ENCODE peak calls at places on chromosomes 7 and 10, in four cellular contexts. One of them, this sample, is unnamed.

GRCh38 chr10:16957038-16957437 is 139.8 kb upstream of the RSU1 start:
- DNase-seq in DND-41: no peak
- DNase-seq in uterus: no peak
- DNase-seq in brain microvascular endothelial cell: no peak
- DNase-seq in this sample: no peak

GRCh38 chr7:85535974-85536729 is 349.3 kb upstream of the SEMA3D start:
- DNase-seq in uterus: no peak
- DNase-seq in brain microvascular endothelial cell: no peak
- DNase-seq in DND-41: no peak
- DNase-seq in this sample: no peak

GRCh38 chr7:103799298-103799697 is 190.2 kb downstream of the RELN start:
- DNase-seq in brain microvascular endothelial cell: no peak
- DNase-seq in DND-41: no peak
- DNase-seq in uterus: no peak
- DNase-seq in this sample: no peak

GRCh38 chr10:106577266-106577665 is 587.2 kb downstream of the SORCS1 start:
- DNase-seq in uterus: no peak
- DNase-seq in brain microvascular endothelial cell: peak; percentile 31
- DNase-seq in DND-41: no peak
- DNase-seq in this sample: peak; percentile 25

GRCh38 chr10:47403401-47404318 is 19.6 kb upstream of the ZNF488 start:
- DNase-seq in brain microvascular endothelial cell: no peak
- DNase-seq in uterus: no peak
- DNase-seq in DND-41: no peak
- DNase-seq in this sample: no peak

GRCh38 chr10:123044391-123044790 is 35.6 kb downstream of the ACADSB start:
- DNase-seq in uterus: no peak
- DNase-seq in DND-41: no peak
- DNase-seq in brain microvascular endothelial cell: no peak
- DNase-seq in this sample: no peak

GRCh38 chr10:96765406-96766240 is 45.3 kb upstream of the PIK3AP1 start:
- DNase-seq in DND-41: peak; percentile 72
- DNase-seq in uterus: peak; percentile 20
- DNase-seq in brain microvascular endothelial cell: peak; percentile 59
- DNase-seq in this sample: peak; percentile 81

GRCh38 chr10:109835257-109835656 is 88.1 kb downstream of the XPNPEP1 start:
- DNase-seq in DND-41: no peak
- DNase-seq in brain microvascular endothelial cell: no peak
- DNase-seq in uterus: peak; percentile 31
- DNase-seq in this sample: no peak

GRCh38 chr10:67242531-67242930 is 316.7 kb downstream of the LRRTM3 start:
- DNase-seq in DND-41: no peak
- DNase-seq in uterus: no peak
- DNase-seq in brain microvascular endothelial cell: no peak
- DNase-seq in this sample: no peak

GRCh38 chr7:101575168-101575567 is 53.9 kb downstream of the MYL10 start:
- DNase-seq in DND-41: no peak
- DNase-seq in brain microvascular endothelial cell: no peak
- DNase-seq in uterus: no peak
- DNase-seq in this sample: no peak

GRCh38 chr10:102714621-102715455 is at the start of gene SFXN2:
- DNase-seq in brain microvascular endothelial cell: no peak
- DNase-seq in uterus: no peak
- DNase-seq in DND-41: peak; percentile 56
- DNase-seq in this sample: peak; percentile 70

GRCh38 chr10:121774813-121775212 is 153.0 kb downstream of the ATE1 start:
- DNase-seq in DND-41: no peak
- DNase-seq in uterus: no peak
- DNase-seq in brain microvascular endothelial cell: no peak
- DNase-seq in this sample: no peak

GRCh38 chr7:35993663-35994622 is 159.1 kb upstream of the EEPD1 start:
- DNase-seq in DND-41: no peak
- DNase-seq in uterus: no peak
- DNase-seq in brain microvascular endothelial cell: peak; percentile 47
- DNase-seq in this sample: no peak

GRCh38 chr10:3866347-3866746 is 81.3 kb upstream of the KLF6 start:
- DNase-seq in uterus: no peak
- DNase-seq in DND-41: no peak
- DNase-seq in brain microvascular endothelial cell: no peak
- DNase-seq in this sample: peak; percentile 46

GRCh38 chr7:142956951-142957623 is 5.1 kb downstream of the KEL start:
- DNase-seq in DND-41: no peak
- DNase-seq in uterus: no peak
- DNase-seq in brain microvascular endothelial cell: peak; percentile 5
- DNase-seq in this sample: no peak

GRCh38 chr7:128164061-128164954 is 76.8 kb upstream of the LEP start:
- DNase-seq in DND-41: no peak
- DNase-seq in brain microvascular endothelial cell: peak; percentile 83
- DNase-seq in uterus: no peak
- DNase-seq in this sample: no peak

GRCh38 chr10:108789911-108790310 is 1133.4 kb downstream of the XPNPEP1 start:
- DNase-seq in uterus: no peak
- DNase-seq in DND-41: no peak
- DNase-seq in brain microvascular endothelial cell: no peak
- DNase-seq in this sample: peak; percentile 38

GRCh38 chr10:117272195-117273076 is 31.5 kb downstream of the SLC18A2 start:
- DNase-seq in brain microvascular endothelial cell: no peak
- DNase-seq in uterus: no peak
- DNase-seq in DND-41: no peak
- DNase-seq in this sample: no peak

GRCh38 chr10:91349381-91349780 is 60.8 kb upstream of the HECTD2 start:
- DNase-seq in uterus: no peak
- DNase-seq in brain microvascular endothelial cell: peak; percentile 94
- DNase-seq in DND-41: no peak
- DNase-seq in this sample: no peak

GRCh38 chr7:8228068-8228467 is 33.9 kb downstream of the ICA1 start:
- DNase-seq in uterus: no peak
- DNase-seq in brain microvascular endothelial cell: no peak
- DNase-seq in DND-41: no peak
- DNase-seq in this sample: no peak

GRCh38 chr10:17026686-17027485 is 102.7 kb downstream of the CUBN start:
- DNase-seq in DND-41: no peak
- DNase-seq in uterus: no peak
- DNase-seq in brain microvascular endothelial cell: peak; percentile 80
- DNase-seq in this sample: peak; percentile 77

GRCh38 chr10:4111593-4111992 is 326.6 kb upstream of the KLF6 start:
- DNase-seq in DND-41: no peak
- DNase-seq in brain microvascular endothelial cell: no peak
- DNase-seq in uterus: no peak
- DNase-seq in this sample: no peak

GRCh38 chr7:129436335-129436923 is 2.2 kb downstream of the STRIP2 start:
- DNase-seq in uterus: no peak
- DNase-seq in DND-41: no peak
- DNase-seq in brain microvascular endothelial cell: no peak
- DNase-seq in this sample: no peak

GRCh38 chr7:87507446-87507845 is 32.0 kb upstream of the ABCB4 start:
- DNase-seq in brain microvascular endothelial cell: no peak
- DNase-seq in DND-41: no peak
- DNase-seq in uterus: no peak
- DNase-seq in this sample: no peak

GRCh38 chr10:96491303-96491702 is 22.4 kb downstream of the TLL2 start:
- DNase-seq in DND-41: no peak
- DNase-seq in brain microvascular endothelial cell: no peak
- DNase-seq in uterus: no peak
- DNase-seq in this sample: no peak

GRCh38 chr7:115085421-115085820 is 163.5 kb downstream of the MDFIC start:
- DNase-seq in uterus: no peak
- DNase-seq in brain microvascular endothelial cell: no peak
- DNase-seq in DND-41: no peak
- DNase-seq in this sample: no peak

GRCh38 chr10:117165557-117166419 is 27.7 kb upstream of the VAX1 start:
- DNase-seq in uterus: no peak
- DNase-seq in brain microvascular endothelial cell: peak; percentile 16
- DNase-seq in DND-41: no peak
- DNase-seq in this sample: no peak

GRCh38 chr10:81309041-81309552 is 565.9 kb upstream of the NRG3 start:
- DNase-seq in uterus: no peak
- DNase-seq in brain microvascular endothelial cell: no peak
- DNase-seq in DND-41: no peak
- DNase-seq in this sample: no peak

GRCh38 chr7:80277434-80278427 is 143.1 kb downstream of the GNAI1 start:
- DNase-seq in uterus: no peak
- DNase-seq in DND-41: no peak
- DNase-seq in brain microvascular endothelial cell: peak; percentile 28
- DNase-seq in this sample: no peak

GRCh38 chr10:118971876-118972275 is 57.6 kb upstream of the NANOS1 start:
- DNase-seq in brain microvascular endothelial cell: no peak
- DNase-seq in DND-41: no peak
- DNase-seq in uterus: no peak
- DNase-seq in this sample: no peak

GRCh38 chr7:31962246-31962645 is 108.0 kb downstream of the PDE1C start:
- DNase-seq in uterus: no peak
- DNase-seq in brain microvascular endothelial cell: no peak
- DNase-seq in DND-41: no peak
- DNase-seq in this sample: no peak

GRCh38 chr7:55516399-55516798 is 55.9 kb downstream of the VOPP1 start:
- DNase-seq in uterus: no peak
- DNase-seq in brain microvascular endothelial cell: no peak
- DNase-seq in DND-41: no peak
- DNase-seq in this sample: peak; percentile 53

GRCh38 chr7:55518836-55519235 is 53.5 kb downstream of the VOPP1 start:
- DNase-seq in uterus: no peak
- DNase-seq in brain microvascular endothelial cell: no peak
- DNase-seq in DND-41: no peak
- DNase-seq in this sample: no peak

GRCh38 chr7:55517936-55518689 is 54.2 kb downstream of the VOPP1 start:
- DNase-seq in uterus: no peak
- DNase-seq in brain microvascular endothelial cell: no peak
- DNase-seq in DND-41: no peak
- DNase-seq in this sample: no peak

GRCh38 chr7:55515569-55516279 is 56.6 kb downstream of the VOPP1 start:
- DNase-seq in DND-41: no peak
- DNase-seq in uterus: no peak
- DNase-seq in brain microvascular endothelial cell: no peak
- DNase-seq in this sample: peak; percentile 87

GRCh38 chr7:55517191-55517633 is 55.1 kb downstream of the VOPP1 start:
- DNase-seq in DND-41: no peak
- DNase-seq in brain microvascular endothelial cell: no peak
- DNase-seq in uterus: no peak
- DNase-seq in this sample: peak; percentile 88
- H3K4me3 ChIP-seq in DND-41: no peak overlapping the region
- H3K4me3 ChIP-seq in brain microvascular endothelial cell: no peak overlapping the region
- H3K4me3 ChIP-seq in uterus: no peak overlapping the region
- H3K4me3 ChIP-seq in this sample: peak overlapping the region; percentile 74

DNA sequence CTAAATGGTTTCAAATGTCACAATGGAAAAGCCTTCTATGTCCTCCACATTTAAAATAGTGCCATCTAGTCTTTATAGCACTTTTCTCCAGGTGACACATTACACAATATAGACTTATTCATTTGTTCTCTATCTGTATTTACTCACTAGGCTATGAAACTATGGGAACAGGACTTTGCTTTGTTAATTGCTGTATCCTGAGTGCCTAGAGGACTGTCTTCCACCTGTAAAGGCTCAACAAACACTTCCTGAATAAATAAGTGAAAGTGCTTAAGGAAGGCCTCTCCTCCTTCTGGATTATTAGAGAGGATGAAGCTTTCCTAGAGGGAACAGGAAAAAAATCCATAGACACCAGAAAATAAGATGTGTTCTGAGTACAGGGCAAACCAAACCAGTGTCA is 397.6 kb upstream of the LRRN3 start:
- DNase-seq in uterus: no peak
- DNase-seq in DND-41: no peak
- DNase-seq in brain microvascular endothelial cell: no peak
- DNase-seq in this sample: no peak
- TF ChIP-seq CTCF in uterus: no peak
- TF ChIP-seq CTCF in DND-41: no peak
- TF ChIP-seq CTCF in brain microvascular endothelial cell: no peak
- TF ChIP-seq CTCF in this sample: no peak

GRCh38 chr7:138555684-138556083 is 95.6 kb downstream of the TRIM24 start:
- DNase-seq in uterus: no peak
- DNase-seq in brain microvascular endothelial cell: no peak
- DNase-seq in DND-41: no peak
- DNase-seq in this sample: no peak
- H3K4me3 ChIP-seq in uterus: no peak overlapping the region
- H3K4me3 ChIP-seq in brain microvascular endothelial cell: no peak overlapping the region
- H3K4me3 ChIP-seq in DND-41: no peak overlapping the region
- H3K4me3 ChIP-seq in this sample: no peak overlapping the region

GRCh38 chr10:100009283-100009792 is 409 bp downstream of the DNMBP start:
- DNase-seq in brain microvascular endothelial cell: no peak
- DNase-seq in uterus: peak; percentile 47
- DNase-seq in DND-41: no peak
- DNase-seq in this sample: no peak
- TF ChIP-seq CTCF in brain microvascular endothelial cell: peak; percentile 63
- TF ChIP-seq CTCF in uterus: peak; percentile 52
- TF ChIP-seq CTCF in DND-41: peak; percentile 59
- TF ChIP-seq CTCF in this sample: peak; percentile 61

GRCh38 chr7:11830582-11831382 is 1.2 kb downstream of the THSD7A start:
- DNase-seq in brain microvascular endothelial cell: no peak
- DNase-seq in DND-41: no peak
- DNase-seq in uterus: no peak
- DNase-seq in this sample: no peak
- H3K4me3 ChIP-seq in brain microvascular endothelial cell: peak overlapping the region; percentile 65
- H3K4me3 ChIP-seq in DND-41: no peak overlapping the region
- H3K4me3 ChIP-seq in uterus: peak overlapping the region; percentile 41
- H3K4me3 ChIP-seq in this sample: peak overlapping the region; percentile 3